ENCODE peak calls at places on chromosomes 16 and 17, in six cellular contexts. O, B, E, V, X and Y are unnamed samples.

GRCh38 chr17:38667787-38668122 is 7.0 kb downstream of the EPOP start:
- DNase-seq in E (no peak), X (no peak), O (no peak), V (no peak), B (no peak), Y (no peak)

GRCh38 chr16:11151156-11151904 is 104.7 kb downstream of the SOCS1 start:
- DNase-seq in O (no peak), E (no peak), B (no peak), X (no peak), V (no peak), Y (no peak)

GRCh38 chr17:43591750-43592562 is 45.8 kb upstream of the ETV4 start:
- DNase-seq in B (no peak), V (no peak), O (no peak), E (no peak), X (peak; percentile 31), Y (peak; percentile 96)

GRCh38 chr16:19210175-19210924 is 42.3 kb downstream of the SYT17 start:
- DNase-seq in B (no peak), X (peak; percentile 29), E (no peak), V (no peak), O (peak; percentile 79), Y (no peak)

GRCh38 chr16:85570735-85571562 is 42.2 kb upstream of the GSE1 start:
- DNase-seq in V (peak; percentile 67), X (peak; percentile 49), O (peak; percentile 57), E (no peak), B (no peak), Y (no peak)

GRCh38 chr17:41962768-41963434 is 3.7 kb upstream of the CNP start:
- DNase-seq in O (peak; percentile 87), E (peak; percentile 56), V (peak; percentile 69), X (peak; percentile 80), B (peak; percentile 56), Y (peak; percentile 80)

GRCh38 chr16:89581045-89581695 is 5.6 kb downstream of the CPNE7 start:
- DNase-seq in X (no peak), E (no peak), V (no peak), O (no peak), B (no peak), Y (peak; percentile 93)

GRCh38 chr17:55332296-55333041 is 67.7 kb downstream of the HLF start:
- DNase-seq in E (no peak), X (no peak), B (peak; percentile 87), V (no peak), O (no peak), Y (no peak)

GRCh38 chr16:79415983-79416641 is 184.4 kb downstream of the MAF start:
- DNase-seq in O (no peak), V (peak; percentile 16), E (no peak), X (no peak), B (no peak), Y (no peak)

GRCh38 chr17:82367724-82368524 is 3.6 kb upstream of the UTS2R start:
- DNase-seq in V (no peak), O (peak; percentile 100), B (no peak), E (no peak), X (no peak), Y (no peak)

GRCh38 chr17:10698116-10698818 is 873 bp downstream of the ADPRM start:
- DNase-seq in V (no peak), X (no peak), O (peak; percentile 6), E (no peak), B (no peak), Y (peak; percentile 39)

GRCh38 chr17:45300060-45300751 is 16.6 kb downstream of the MAP3K14 start:
- DNase-seq in V (no peak), B (no peak), X (no peak), O (no peak), E (no peak), Y (no peak)

GRCh38 chr16:74226361-74226979 is 70.1 kb upstream of the PSMD7 start:
- DNase-seq in B (peak; percentile 14), V (no peak), E (no peak), O (peak; percentile 41), X (no peak), Y (peak; percentile 13)

GRCh38 chr16:85004587-85005205 is 6.6 kb downstream of the ZDHHC7 start:
- DNase-seq in O (no peak), V (no peak), X (peak; percentile 56), E (no peak), B (no peak), Y (peak; percentile 38)

GRCh38 chr16:56048425-56049100 is 142.7 kb upstream of the GNAO1 start:
- DNase-seq in O (peak; percentile 74), V (no peak), B (no peak), E (no peak), X (no peak), Y (no peak)

GRCh38 chr16:27315333-27316037 is 1.7 kb downstream of the IL4R start:
- DNase-seq in X (peak; percentile 56), B (no peak), E (peak; percentile 62), V (peak; percentile 53), O (peak; percentile 49), Y (peak; percentile 92)

GRCh38 chr17:80501739-80502577 is 25.6 kb upstream of the NPTX1 start:
- DNase-seq in V (no peak), O (no peak), X (no peak), E (no peak), B (peak; percentile 70), Y (no peak)

GRCh38 chr16:84884311-84885023 is 64.7 kb downstream of the CRISPLD2 start:
- DNase-seq in X (peak; percentile 53), E (no peak), O (no peak), V (no peak), B (no peak), Y (no peak)

GRCh38 chr16:85062728-85063336 is 35.2 kb downstream of the KIAA0513 start:
- DNase-seq in X (no peak), B (no peak), E (no peak), O (no peak), V (no peak), Y (no peak)

GRCh38 chr17:43832976-43833829 is at the start of gene MPP3:
- DNase-seq in X (peak; percentile 78), V (peak; percentile 47), B (peak; percentile 61), O (no peak), E (no peak), Y (peak; percentile 64)

GRCh38 chr16:67277999-67278772 is 1.1 kb upstream of the PLEKHG4 start:
- DNase-seq in O (no peak), B (no peak), X (no peak), E (no peak), V (no peak), Y (peak; percentile 67)

GRCh38 chr16:12168054-12169018 is 191.8 kb downstream of the SNX29 start:
- DNase-seq in O (no peak), V (no peak), E (no peak), B (no peak), X (no peak), Y (no peak)

GRCh38 chr17:63293310-63293709 is 152.8 kb downstream of the CYB561 start:
- DNase-seq in E (no peak), B (no peak), X (no peak), O (no peak), V (no peak), Y (peak; percentile 58)

GRCh38 chr16:56371383-56371937 is 53.9 kb downstream of the AMFR start:
- DNase-seq in B (no peak), V (no peak), E (no peak), X (no peak), O (no peak), Y (no peak)

GRCh38 chr17:31552568-31552967 is 161.1 kb downstream of the RAB11FIP4 start:
- DNase-seq in O (no peak), V (no peak), B (no peak), X (no peak), E (no peak), Y (no peak)

GRCh38 chr17:73550561-73550960 is 93.7 kb downstream of the SDK2 start:
- DNase-seq in E (no peak), O (no peak), V (no peak), B (no peak), X (no peak), Y (no peak)

GRCh38 chr17:17035920-17036319 is 6.3 kb upstream of the MPRIP start:
- DNase-seq in B (no peak), O (no peak), X (no peak), V (no peak), E (no peak), Y (no peak)

GRCh38 chr16:58462997-58463891 is 36.7 kb upstream of the NDRG4 start:
- DNase-seq in E (no peak), X (no peak), B (no peak), V (no peak), O (no peak), Y (peak; percentile 42)

GRCh38 chr17:29683481-29683880 is 60.8 kb upstream of the CORO6 start:
- DNase-seq in B (no peak), E (no peak), X (no peak), O (no peak), V (no peak), Y (peak; percentile 75)

GRCh38 chr17:1839516-1839915 is 9.7 kb downstream of the RPA1 start:
- DNase-seq in O (no peak), V (no peak), X (no peak), B (no peak), E (no peak), Y (no peak)

GRCh38 chr16:642189-643049 is 791 bp downstream of the MCRIP2 start:
- DNase-seq in E (no peak), V (no peak), X (peak; percentile 85), B (no peak), O (peak; percentile 42), Y (peak; percentile 26)

GRCh38 chr17:36675250-36675649 is 73.9 kb downstream of the MRM1 start:
- DNase-seq in B (no peak), V (no peak), X (no peak), O (no peak), E (no peak), Y (no peak)

GRCh38 chr17:75681289-75681688 is 14.2 kb downstream of the SAP30BP start:
- DNase-seq in E (no peak), V (no peak), O (no peak), B (no peak), X (no peak), Y (no peak)

GRCh38 chr17:7878234-7878633 is 10.4 kb upstream of the CHD3 start:
- DNase-seq in B (no peak), X (no peak), V (no peak), O (no peak), E (no peak), Y (no peak)

GRCh38 chr17:66667090-66667489 is 167.8 kb upstream of the CACNG5 start:
- DNase-seq in O (no peak), E (no peak), B (no peak), X (no peak), V (no peak), Y (no peak)

GRCh38 chr17:48500435-48501426 is 30.1 kb downstream of the HOXB1 start:
- DNase-seq in B (no peak), V (no peak), E (no peak), X (no peak), O (no peak), Y (no peak)

GRCh38 chr17:67093348-67093747 is 49.0 kb downstream of the CACNG1 start:
- DNase-seq in O (no peak), V (no peak), X (no peak), B (no peak), E (no peak), Y (peak; percentile 43)